ENCODE peak calls at places on chromosomes 11 and 22, in four cellular contexts. B is RWPE1, D is body of pancreas, I is nephron progenitor cell. N is an unnamed sample.

GRCh38 chr22:43891360-43892182 is at the start of gene PNPLA5:
- DNase-seq in I (peak; percentile 52), B (no peak), D (no peak), N (no peak)

GRCh38 chr11:27722945-27723344 is 22.7 kb upstream of the BDNF start:
- DNase-seq in D (no peak), B (no peak), I (peak; percentile 26), N (no peak)

GRCh38 chr22:34035209-34035608 is 114.9 kb upstream of the LARGE1 start:
- DNase-seq in I (no peak), D (no peak), B (no peak), N (no peak)

GRCh38 chr11:19433367-19433766 is 192.6 kb upstream of the E2F8 start:
- DNase-seq in B (no peak), I (no peak), D (no peak), N (no peak)

GRCh38 chr22:31477329-31477728 is 12.3 kb downstream of the EIF4ENIF1 start:
- DNase-seq in D (no peak), B (no peak), I (no peak), N (no peak)

GRCh38 chr11:75814369-75814685 is 683 bp upstream of the UVRAG start:
- DNase-seq in D (no peak), I (no peak), B (no peak), N (no peak)

GRCh38 chr11:106969660-106970059 is 48.6 kb downstream of the GUCY1A2 start:
- DNase-seq in D (no peak), I (no peak), B (no peak), N (no peak)

GRCh38 chr11:66498508-66498907 is 11.9 kb upstream of the BBS1 start:
- DNase-seq in B (no peak), I (no peak), D (no peak), N (no peak)

GRCh38 chr22:41939981-41940852 is 6.7 kb downstream of the CENPM start:
- DNase-seq in D (peak; percentile 26), I (no peak), B (no peak), N (no peak)

GRCh38 chr11:35675901-35676610 is 13.5 kb downstream of the TRIM44 start:
- DNase-seq in B (no peak), D (no peak), I (no peak), N (no peak)

GRCh38 chr11:96481806-96482592 is 92.2 kb downstream of the JRKL start:
- DNase-seq in B (no peak), D (no peak), I (no peak), N (no peak)

GRCh38 chr22:43529954-43530863 is 118.4 kb downstream of the MPPED1 start:
- DNase-seq in I (no peak), D (no peak), B (peak; percentile 30), N (no peak)

GRCh38 chr22:39135092-39135896 is 17.2 kb downstream of the CBX7 start:
- DNase-seq in D (peak; percentile 28), B (no peak), I (peak; percentile 82), N (peak; percentile 56)

GRCh38 chr11:16776716-16777115 is 38.3 kb downstream of the C11orf58 start:
- DNase-seq in I (no peak), B (no peak), D (no peak), N (no peak)

GRCh38 chr22:29096736-29097669 is 24.2 kb downstream of the KREMEN1 start:
- DNase-seq in B (no peak), I (peak; percentile 28), D (peak; percentile 25), N (no peak)

GRCh38 chr11:34425863-34426262 is 12.9 kb upstream of the CAT start:
- DNase-seq in I (no peak), B (no peak), D (no peak), N (no peak)

GRCh38 chr22:20433686-20434241 is 3.9 kb downstream of the SCARF2 start:
- DNase-seq in B (no peak), I (no peak), D (no peak), N (no peak)

GRCh38 chr11:2377511-2378443 is 667 bp downstream of the CD81 start:
- DNase-seq in B (peak; percentile 68), D (peak; percentile 80), I (peak; percentile 71), N (peak; percentile 75)

GRCh38 chr22:48672387-48672786 is 1155.3 kb downstream of the BRD1 start:
- DNase-seq in D (no peak), B (no peak), I (no peak), N (no peak)

GRCh38 chr11:120132645-120133185 is 5.2 kb downstream of the TRIM29 start:
- DNase-seq in I (no peak), B (no peak), D (peak; percentile 4), N (no peak)

GRCh38 chr11:128208329-128209220 is 378.8 kb downstream of the ETS1 start:
- DNase-seq in D (peak; percentile 23), B (peak; percentile 77), I (no peak), N (no peak)

GRCh38 chr22:31082606-31083376 is 1.7 kb downstream of the SMTN start:
- DNase-seq in B (no peak), I (peak; percentile 56), D (peak; percentile 74), N (peak; percentile 79)

GRCh38 chr11:114296190-114296978 is at the start of gene NNMT:
- DNase-seq in B (peak; percentile 40), D (peak; percentile 38), I (no peak), N (peak; percentile 68)

GRCh38 chr11:115255006-115255762 is 249.0 kb downstream of the CADM1 start:
- DNase-seq in D (no peak), B (no peak), I (no peak), N (no peak)

GRCh38 chr11:9077164-9077563 is 14.2 kb downstream of the SCUBE2 start:
- DNase-seq in B (no peak), D (no peak), I (no peak), N (no peak)

GRCh38 chr11:119741369-119742262 is 12.6 kb upstream of the NECTIN1 start:
- DNase-seq in I (peak; percentile 82), D (peak; percentile 39), B (no peak), N (peak; percentile 52)

GRCh38 chr11:13462311-13462927 is 603 bp downstream of the BTBD10 start:
- DNase-seq in B (peak; percentile 72), I (peak; percentile 76), D (peak; percentile 32), N (peak; percentile 61)

GRCh38 chr11:83072689-83073242 is 1.1 kb upstream of the RAB30 start:
- DNase-seq in B (no peak), I (no peak), D (no peak), N (no peak)

GRCh38 chr22:36297568-36297967 is 44.6 kb downstream of the APOL1 start:
- DNase-seq in I (no peak), B (no peak), D (no peak), N (no peak)

GRCh38 chr22:25942989-25943411 is 201.0 kb downstream of the MYO18B start:
- DNase-seq in I (no peak), D (peak; percentile 45), B (no peak), N (peak; percentile 72)

GRCh38 chr11:70709596-70709995 is 311.3 kb downstream of the CTTN start:
- DNase-seq in B (no peak), D (no peak), I (no peak), N (no peak)

GRCh38 chr11:2587976-2588748 is 111.6 kb downstream of the KCNQ1OT1 start:
- DNase-seq in I (no peak), B (no peak), D (peak; percentile 6), N (peak; percentile 10)

GRCh38 chr11:16844268-16844667 is 105.8 kb downstream of the C11orf58 start:
- DNase-seq in I (no peak), D (no peak), B (no peak), N (no peak)

GRCh38 chr11:58645854-58646253 is 23.4 kb downstream of the CNTF start:
- DNase-seq in D (no peak), B (no peak), I (no peak), N (no peak)

DNA sequence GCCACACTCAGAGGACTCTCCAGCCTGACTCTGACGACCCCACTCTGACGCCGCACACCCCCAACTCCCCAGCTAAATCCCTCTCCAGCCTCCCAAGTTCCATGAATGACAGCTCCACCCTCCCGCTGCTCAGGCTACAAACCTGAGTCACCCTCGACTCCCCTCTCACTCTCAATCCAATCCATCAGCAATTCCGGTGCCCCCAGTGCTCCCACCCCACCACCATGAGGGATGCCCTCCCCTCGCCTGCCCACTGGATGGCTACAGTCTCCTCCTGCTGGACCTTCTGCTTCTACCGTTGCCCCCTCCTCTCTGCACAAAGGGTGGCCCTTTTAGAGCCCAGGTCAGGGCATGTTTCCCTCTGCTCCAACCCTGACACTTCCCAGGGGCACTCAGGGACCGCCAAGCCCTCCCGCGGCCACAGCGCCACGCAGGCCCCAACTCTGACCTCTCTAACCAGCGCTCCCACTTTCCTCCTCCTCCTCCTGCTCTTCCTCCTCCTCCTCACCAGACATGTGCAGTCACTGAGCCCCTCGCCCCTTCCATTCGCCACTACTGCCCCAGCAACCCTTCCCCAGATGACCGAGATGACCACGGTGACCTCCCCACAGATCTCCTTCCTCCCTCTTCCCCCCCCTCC is 69.5 kb upstream of the NUP50 start:
- DNase-seq in B (no peak), D (no peak), I (no peak), N (no peak)
- TF ChIP-seq CTCF in B (no peak), D (no peak), I (no peak), N (no peak)

DNA sequence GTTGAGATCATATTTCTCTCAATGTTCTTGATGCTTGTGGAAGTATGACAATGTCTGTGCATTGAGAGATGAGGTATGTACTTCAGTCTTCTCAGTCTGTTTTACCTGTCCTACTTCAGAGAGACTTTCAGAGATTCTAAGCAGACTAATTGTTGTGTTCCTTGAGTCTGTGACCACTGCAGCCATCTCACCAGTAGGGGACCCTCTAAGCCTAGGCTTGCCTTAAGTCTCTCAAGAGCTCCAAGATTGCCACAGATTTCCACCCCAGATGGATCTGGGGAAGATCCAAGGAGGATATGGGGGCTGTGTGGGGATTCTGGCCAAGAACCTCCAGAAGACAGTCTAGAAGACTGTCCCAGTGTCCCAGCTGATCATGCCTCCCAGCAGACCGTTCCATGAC is 179.9 kb upstream of the PLET1 start:
- DNase-seq in B (no peak), D (no peak), I (no peak), N (no peak)
- TF ChIP-seq CTCF in B (no peak), D (no peak), I (peak; percentile 33), N (no peak)

DNA sequence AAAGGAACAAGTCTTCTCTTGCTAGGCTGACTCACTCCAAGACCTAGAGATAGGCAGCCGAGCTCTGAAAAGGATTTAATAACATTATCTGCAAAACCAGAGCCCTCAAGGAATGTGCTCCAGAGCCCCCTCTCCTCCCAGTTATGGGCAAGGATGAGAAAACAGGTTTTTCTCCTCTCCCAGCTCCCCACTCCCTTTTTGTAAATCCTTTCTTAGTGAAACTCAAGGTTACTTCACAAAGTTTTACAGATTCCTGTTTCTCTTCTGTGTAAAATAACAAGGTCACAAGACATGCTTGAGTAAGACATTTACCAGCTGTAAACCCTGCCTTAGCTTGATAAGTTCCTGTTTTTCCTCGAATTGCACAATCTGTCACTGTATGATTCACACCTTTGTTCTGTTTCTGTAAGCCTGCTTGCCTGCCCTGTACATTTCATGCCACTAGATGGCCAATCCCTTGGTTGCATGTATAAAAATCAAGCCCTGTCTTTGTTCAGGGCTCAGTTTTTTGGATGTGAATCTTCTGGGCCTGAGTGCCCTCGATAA is 489.4 kb downstream of the KCNA4 start:
- DNase-seq in I (no peak), B (peak; percentile 49), D (peak; percentile 23), N (no peak)
- TF ChIP-seq CTCF in I (no peak), B (peak; percentile 51), D (peak; percentile 26), N (peak; percentile 52)

DNA sequence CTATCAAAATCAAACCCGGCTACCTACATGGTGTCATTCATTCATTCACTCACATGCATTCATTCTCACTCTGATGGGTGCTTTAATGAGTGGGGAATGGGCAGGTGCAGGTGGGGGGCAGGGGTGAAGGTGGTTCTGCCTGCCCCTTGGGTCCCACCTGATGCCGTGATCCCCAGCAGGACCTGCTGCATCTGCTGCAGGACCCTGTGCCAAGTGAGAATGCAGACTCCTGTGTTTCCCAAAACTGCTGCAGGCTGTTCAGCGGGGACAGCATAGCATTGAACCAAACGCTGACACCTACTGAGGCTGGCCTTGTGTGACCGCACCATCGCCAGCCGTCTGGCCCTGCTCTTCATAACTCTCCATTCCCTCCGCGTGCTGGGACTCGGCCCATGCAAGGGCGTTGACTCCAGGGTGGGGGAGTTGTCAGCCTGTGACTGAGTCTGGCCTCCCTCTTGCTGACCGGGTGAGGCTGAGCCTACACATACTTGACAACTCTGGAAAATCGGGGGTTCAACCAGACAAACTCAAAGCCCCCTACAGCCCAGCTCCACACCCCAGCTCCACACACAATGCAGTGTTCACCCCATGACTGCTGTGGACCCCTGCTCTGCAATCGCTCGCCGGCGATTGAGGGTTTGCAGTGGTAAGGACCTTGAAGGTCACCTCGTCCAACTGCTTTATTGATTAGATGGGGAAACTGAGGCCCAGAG is 9.3 kb upstream of the LINC01488 start:
- DNase-seq in I (no peak), B (no peak), D (no peak), N (peak; percentile 14)
- TF ChIP-seq CTCF in I (no peak), B (no peak), D (no peak), N (no peak)

N was measured in left ventricle myocardium inferior.